ENCODE peak calls at places on chromosomes 16 and 17, in ten cellular contexts. K is NCI-H2081; M is activated CD4-positive, alpha-beta T cell treated with anti-CD3 and anti-CD28 coated beads for 4 hours; J is activated CD8-positive, alpha-beta memory T cell treated with anti-CD3 and anti-CD28 coated beads for 1 hour; R is pons; I is T-helper 22 cell; L is stimulated activated CD4-positive, alpha-beta T cell treated with anti-CD3 and anti-CD28 coated beads, Interleukin-12 subunit alpha, Interleukin-12 subunit beta, amount 100 ng/mL, for 4 hours; E is NT2/D1; U is Right ventricle myocardium superior; D is stomach. Z is an unnamed sample.

GRCh38 chr17:7448461-7448860 is 3.6 kb downstream of the CHRNB1 start:
- DNase-seq in J (no peak), M (no peak), D (no peak), U (no peak), R (no peak), L (no peak), E (no peak), K (no peak), I (no peak), Z (no peak)

GRCh38 chr17:80109713-80110446 is 8.5 kb downstream of the GAA start:
- DNase-seq in E (no peak), R (no peak), D (no peak), J (no peak), K (no peak), I (no peak), U (no peak), M (no peak), L (no peak), Z (no peak)

GRCh38 chr17:17493249-17493985 is 2.8 kb downstream of the RASD1 start:
- DNase-seq in U (peak; percentile 63), J (no peak), R (no peak), I (no peak), M (no peak), E (no peak), D (peak; percentile 67), L (no peak), K (no peak), Z (peak; percentile 63)

GRCh38 chr16:68985855-68986254 is 119.6 kb upstream of the HAS3 start:
- DNase-seq in U (no peak), E (no peak), D (no peak), K (no peak), R (no peak), M (no peak), J (no peak), L (no peak), I (no peak), Z (no peak)

GRCh38 chr17:79799174-79799537 is 2.3 kb upstream of the CBX8 start:
- DNase-seq in I (no peak), R (no peak), K (no peak), E (no peak), D (no peak), J (no peak), U (no peak), L (no peak), M (no peak), Z (no peak)

GRCh38 chr16:57920891-57921240 is 50.1 kb downstream of the CNGB1 start:
- DNase-seq in D (no peak), L (no peak), E (no peak), M (no peak), I (no peak), J (no peak), R (no peak), K (no peak), U (no peak), Z (no peak)

GRCh38 chr17:50621562-50621961 is 13.1 kb upstream of the ABCC3 start:
- DNase-seq in J (no peak), I (no peak), L (no peak), K (no peak), D (no peak), R (peak; percentile 25), M (no peak), E (no peak), U (no peak), Z (no peak)

GRCh38 chr16:12294471-12294870 is 317.9 kb downstream of the SNX29 start:
- DNase-seq in D (no peak), M (no peak), U (no peak), I (no peak), K (no peak), L (no peak), E (no peak), J (no peak), R (no peak), Z (no peak)

GRCh38 chr16:3095869-3096268 is 3.2 kb downstream of the ZSCAN10 start:
- DNase-seq in R (no peak), L (peak; percentile 37), U (no peak), M (peak; percentile 52), K (no peak), E (no peak), J (no peak), I (peak; percentile 48), D (no peak), Z (no peak)

GRCh38 chr16:66474750-66475199 is 47.7 kb downstream of the BEAN1 start:
- DNase-seq in L (no peak), I (peak; percentile 16), J (peak; percentile 23), M (peak; percentile 53), D (no peak), K (peak; percentile 47), E (no peak), U (no peak), R (no peak), Z (no peak)

Z was measured in thyroid gland.